ENCODE peak calls at places on chromosomes 1 and 21, in ten cellular contexts. R, Q, B, Z, H, S, X, L, C and F are unnamed samples.
A peak's percentile ranks its signal among the peaks of the same experiment; 100 is the strongest.

GRCh38 chr1:169460193-169460833 is 25.4 kb downstream of the SLC19A2 start:
- DNase-seq in R (peak; percentile 12), Q (peak; percentile 21), B (peak; percentile 76), Z (no peak), H (no peak), S (no peak), X (peak; percentile 43), L (no peak), C (peak; percentile 81), F (no peak)

GRCh38 chr1:13824626-13825025 is 124.6 kb downstream of the PRDM2 start:
- DNase-seq in R (no peak), Q (no peak), B (no peak), Z (peak; percentile 2), H (no peak), S (no peak), X (no peak), L (no peak), C (no peak), F (no peak)

GRCh38 chr1:245551536-245551935 is 396.8 kb downstream of the KIF26B start:
- DNase-seq in R (no peak), Q (no peak), B (no peak), Z (no peak), H (no peak), S (no peak), X (no peak), L (no peak), C (no peak), F (no peak)

GRCh38 chr1:164561007-164561406 is 2.0 kb downstream of the PBX1 start:
- DNase-seq in R (peak; percentile 54), Q (no peak), B (no peak), Z (no peak), H (no peak), S (no peak), X (peak; percentile 23), L (no peak), C (no peak), F (no peak)

GRCh38 chr21:23014021-23014420 is 2015.8 kb downstream of the NCAM2 start:
- DNase-seq in R (peak; percentile 84), Q (no peak), B (no peak), Z (no peak), H (no peak), S (no peak), X (no peak), L (no peak), C (no peak), F (no peak)

GRCh38 chr1:15214507-15214906 is 32.5 kb upstream of the FHAD1 start:
- DNase-seq in R (no peak), Q (no peak), B (peak; percentile 64), Z (peak; percentile 75), H (peak; percentile 23), S (no peak), X (peak; percentile 70), L (no peak), C (no peak), F (no peak)

GRCh38 chr1:236425031-236425663 is 31.1 kb downstream of the EDARADD start:
- DNase-seq in R (no peak), Q (no peak), B (no peak), Z (no peak), H (no peak), S (no peak), X (no peak), L (no peak), C (no peak), F (no peak)

GRCh38 chr1:4830756-4831155 is 176.3 kb downstream of the AJAP1 start:
- DNase-seq in R (no peak), Q (no peak), B (no peak), Z (no peak), H (no peak), S (no peak), X (no peak), L (no peak), C (no peak), F (no peak)

GRCh38 chr1:2474933-2475371 is 1.1 kb upstream of the PLCH2 start:
- DNase-seq in R (no peak), Q (no peak), B (no peak), Z (no peak), H (no peak), S (no peak), X (no peak), L (no peak), C (no peak), F (no peak)

GRCh38 chr1:2473198-2473597 is 2.9 kb upstream of the PLCH2 start:
- DNase-seq in R (no peak), Q (no peak), B (no peak), Z (no peak), H (no peak), S (no peak), X (no peak), L (no peak), C (no peak), F (no peak)

GRCh38 chr1:2475571-2475970 is 518 bp upstream of the PLCH2 start:
- DNase-seq in R (no peak), Q (no peak), B (no peak), Z (no peak), H (no peak), S (no peak), X (no peak), L (no peak), C (no peak), F (no peak)

GRCh38 chr1:2472561-2473166 is 3.4 kb upstream of the PLCH2 start:
- DNase-seq in R (no peak), Q (no peak), B (no peak), Z (no peak), H (no peak), S (no peak), X (no peak), L (no peak), C (no peak), F (no peak)

DNA sequence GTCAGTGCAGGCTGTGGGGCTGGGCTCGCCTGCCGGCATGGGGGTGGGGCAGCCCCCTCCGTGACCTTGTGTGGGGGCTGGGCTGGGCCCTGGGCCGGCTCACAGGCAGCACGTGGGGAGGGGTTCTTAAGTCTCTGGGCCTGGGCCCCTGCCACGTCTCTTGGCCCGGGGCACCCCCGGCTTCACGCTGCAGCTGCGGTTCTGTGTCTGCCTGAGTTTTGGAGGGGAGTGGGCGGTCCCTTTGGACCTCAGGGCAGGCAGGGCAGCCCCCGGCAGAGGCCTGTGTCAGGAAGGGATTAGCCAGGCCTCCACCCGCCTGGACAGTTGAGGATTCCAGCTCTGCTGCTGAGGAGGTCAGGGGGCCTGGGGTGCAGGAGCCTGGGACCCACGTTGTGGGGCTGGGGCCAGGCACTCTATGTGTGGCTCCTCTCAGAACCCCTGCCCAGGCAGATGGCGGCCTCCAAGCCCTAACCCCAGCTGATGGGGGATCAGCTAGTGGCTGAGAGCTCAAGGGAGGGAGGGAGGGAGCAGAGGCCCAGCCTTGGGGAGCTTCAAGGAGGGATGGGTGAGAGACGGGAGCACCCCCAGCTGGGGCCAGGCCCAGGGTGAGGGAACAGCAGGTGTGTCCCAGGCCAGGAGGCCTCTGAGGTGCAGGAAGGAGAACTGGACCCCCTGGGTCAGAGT is 1.8 kb upstream of the PLCH2 start:
- DNase-seq in R (no peak), Q (no peak), B (no peak), Z (no peak), H (no peak), S (no peak), X (no peak), L (no peak), C (no peak), F (no peak)
- TF ChIP-seq CTCF in R (no peak), Q (no peak), B (no peak), Z (no peak), H (no peak), S (no peak), X (no peak), L (no peak), C (no peak), F (no peak)

GRCh38 chr1:203695116-203695515 is 68.5 kb downstream of the ATP2B4 start:
- DNase-seq in R (no peak), Q (no peak), B (no peak), Z (no peak), H (no peak), S (no peak), X (no peak), L (peak; percentile 76), C (no peak), F (no peak)

GRCh38 chr1:203696673-203697072 is 68.3 kb upstream of the LAX1 start:
- DNase-seq in R (no peak), Q (no peak), B (no peak), Z (no peak), H (no peak), S (no peak), X (no peak), L (no peak), C (no peak), F (no peak)

GRCh38 chr1:203690730-203691129 is 64.1 kb downstream of the ATP2B4 start:
- DNase-seq in R (no peak), Q (no peak), B (no peak), Z (no peak), H (no peak), S (no peak), X (no peak), L (no peak), C (no peak), F (no peak)

GRCh38 chr1:203692565-203693470 is 66.2 kb downstream of the ATP2B4 start:
- DNase-seq in R (peak; percentile 88), Q (no peak), B (peak; percentile 98), Z (no peak), H (peak; percentile 82), S (no peak), X (peak; percentile 98), L (peak; percentile 94), C (peak; percentile 99), F (peak; percentile 91)

GRCh38 chr1:203691454-203691853 is 64.8 kb downstream of the ATP2B4 start:
- DNase-seq in R (no peak), Q (no peak), B (no peak), Z (no peak), H (no peak), S (no peak), X (no peak), L (no peak), C (no peak), F (no peak)
- TF ChIP-seq CTCF in R (no peak), Q (no peak), B (no peak), Z (no peak), H (no peak), S (no peak), X (no peak), L (no peak), C (no peak), F (no peak)

GRCh38 chr1:222973561-222973960 is 158.7 kb downstream of the DISP1 start:
- DNase-seq in R (no peak), Q (no peak), B (no peak), Z (no peak), H (no peak), S (no peak), X (no peak), L (no peak), C (no peak), F (no peak)

GRCh38 chr1:222976453-222976852 is 161.6 kb downstream of the DISP1 start:
- DNase-seq in R (no peak), Q (no peak), B (peak; percentile 67), Z (no peak), H (no peak), S (no peak), X (peak; percentile 23), L (no peak), C (no peak), F (no peak)

GRCh38 chr1:222979561-222979960 is 163.5 kb downstream of the TLR5 start:
- DNase-seq in R (no peak), Q (no peak), B (no peak), Z (no peak), H (no peak), S (peak; percentile 21), X (no peak), L (no peak), C (no peak), F (no peak)

GRCh38 chr1:222974496-222974895 is 159.7 kb downstream of the DISP1 start:
- DNase-seq in R (peak; percentile 28), Q (no peak), B (peak; percentile 97), Z (no peak), H (no peak), S (no peak), X (peak; percentile 94), L (no peak), C (peak; percentile 15), F (peak; percentile 86)

DNA sequence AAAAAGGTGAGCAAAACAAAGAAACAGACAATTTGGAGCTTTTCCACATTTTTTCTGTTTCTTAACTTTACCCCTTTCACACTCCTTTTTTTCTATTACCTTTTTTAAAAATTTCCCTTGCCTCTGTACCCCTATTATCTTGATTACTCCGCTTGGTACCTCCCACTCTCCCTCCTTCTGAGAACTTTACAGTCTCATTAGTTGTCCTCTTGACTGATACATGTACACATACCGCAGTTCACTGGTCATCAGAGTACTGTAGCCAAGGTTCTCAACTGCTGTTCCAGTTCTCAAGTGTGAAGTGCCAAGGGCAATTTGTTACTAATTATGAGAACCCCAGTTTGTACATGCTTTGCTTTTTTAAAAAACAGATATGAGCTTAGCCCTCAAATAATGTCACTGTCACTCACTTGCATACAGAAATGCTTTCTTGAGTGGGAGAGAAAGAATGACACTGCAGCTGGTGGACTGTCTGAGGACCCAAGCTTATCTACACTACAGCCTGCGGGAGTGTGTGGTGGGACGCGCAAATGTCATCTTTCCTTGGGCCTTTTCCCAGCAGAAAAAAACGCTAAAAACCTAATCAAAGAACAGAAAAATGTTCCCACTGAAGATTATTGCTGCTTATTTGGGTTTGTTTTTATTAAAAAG is 160.8 kb downstream of the DISP1 start:
- DNase-seq in R (no peak), Q (no peak), B (peak; percentile 85), Z (no peak), H (no peak), S (no peak), X (peak; percentile 60), L (no peak), C (no peak), F (no peak)
- TF ChIP-seq CTCF in R (no peak), Q (no peak), B (no peak), Z (no peak), H (no peak), S (no peak), X (no peak), L (no peak), C (no peak), F (no peak)

DNA sequence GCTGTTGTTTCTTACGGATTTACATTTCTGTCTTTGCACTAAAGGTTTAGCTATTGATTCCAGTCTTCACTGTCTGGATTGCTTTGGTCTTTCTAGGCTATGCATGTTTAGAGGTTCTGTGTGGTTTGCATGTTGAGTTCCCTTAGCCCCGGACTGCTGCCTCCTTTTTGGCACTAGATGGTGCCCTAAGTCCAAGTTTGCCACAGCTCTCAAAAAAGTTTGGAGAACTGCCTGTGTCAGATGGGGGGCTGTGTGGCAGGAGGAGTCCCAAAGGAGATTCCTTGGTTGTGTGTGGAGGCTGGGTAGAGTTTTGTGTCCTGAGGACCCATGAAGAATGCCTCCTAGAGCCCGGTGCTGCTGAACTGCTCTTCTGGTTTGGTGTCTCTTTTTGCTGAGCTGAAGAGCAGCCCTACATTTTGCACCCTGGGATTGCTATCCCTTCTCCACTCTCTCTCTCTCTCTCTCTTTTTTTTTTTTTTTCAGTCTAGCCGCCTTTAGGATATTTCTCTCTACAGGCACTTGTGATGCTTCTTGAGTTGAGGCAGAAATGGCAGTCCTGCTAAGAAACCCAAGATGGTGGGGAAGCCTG is 74.4 kb downstream of the PTGS2 start:
- DNase-seq in R (peak; percentile 75), Q (peak; percentile 41), B (peak; percentile 73), Z (peak; percentile 41), H (no peak), S (no peak), X (peak; percentile 60), L (peak; percentile 32), C (peak; percentile 77), F (no peak)
- TF ChIP-seq CTCF in R (peak; percentile 83), Q (peak; percentile 86), B (peak; percentile 86), Z (no peak), H (peak; percentile 76), S (no peak), X (peak; percentile 72), L (peak; percentile 25), C (peak; percentile 94), F (peak; percentile 93)